ENCODE peak calls at places on chromosome 11, in five cellular contexts. One of them, this sample, is unnamed.

GRCh38 chr11:27183672-27184457 is 143.2 kb downstream of the BBOX1 start:
- DNase-seq in foreskin fibroblast: peak; percentile 79
- DNase-seq in PC-9: peak; percentile 33
- DNase-seq in activated CD4-positive, alpha-beta T cell treated with anti-CD3 and anti-CD28 coated beads, Interleukin-2, amount 10 ng/mL, durations not matched to agents 7 days and 5 days: peak; percentile 46
- DNase-seq in skeletal muscle cell: no peak
- DNase-seq in this sample: peak; percentile 42

GRCh38 chr11:35511666-35512065 is 13.8 kb downstream of the PAMR1 start:
- DNase-seq in PC-9: peak; percentile 13
- DNase-seq in foreskin fibroblast: peak; percentile 89
- DNase-seq in activated CD4-positive, alpha-beta T cell treated with anti-CD3 and anti-CD28 coated beads, Interleukin-2, amount 10 ng/mL, durations not matched to agents 7 days and 5 days: no peak
- DNase-seq in skeletal muscle cell: peak; percentile 60
- DNase-seq in this sample: no peak

GRCh38 chr11:111283945-111284481 is 14.3 kb upstream of the POU2AF3 start:
- DNase-seq in PC-9: no peak
- DNase-seq in activated CD4-positive, alpha-beta T cell treated with anti-CD3 and anti-CD28 coated beads, Interleukin-2, amount 10 ng/mL, durations not matched to agents 7 days and 5 days: no peak
- DNase-seq in skeletal muscle cell: peak; percentile 25
- DNase-seq in foreskin fibroblast: peak; percentile 13
- DNase-seq in this sample: no peak

GRCh38 chr11:8717876-8718753 is 35.5 kb downstream of the RPL27A start:
- DNase-seq in PC-9: peak; percentile 57
- DNase-seq in activated CD4-positive, alpha-beta T cell treated with anti-CD3 and anti-CD28 coated beads, Interleukin-2, amount 10 ng/mL, durations not matched to agents 7 days and 5 days: no peak
- DNase-seq in foreskin fibroblast: peak; percentile 88
- DNase-seq in skeletal muscle cell: peak; percentile 91
- DNase-seq in this sample: no peak

GRCh38 chr11:102240502-102240901 is 76.8 kb upstream of the BIRC3 start:
- DNase-seq in activated CD4-positive, alpha-beta T cell treated with anti-CD3 and anti-CD28 coated beads, Interleukin-2, amount 10 ng/mL, durations not matched to agents 7 days and 5 days: no peak
- DNase-seq in foreskin fibroblast: peak; percentile 61
- DNase-seq in PC-9: no peak
- DNase-seq in skeletal muscle cell: no peak
- DNase-seq in this sample: no peak

GRCh38 chr11:118306556-118306955 is 2.0 kb downstream of the CD3E start:
- DNase-seq in skeletal muscle cell: no peak
- DNase-seq in PC-9: no peak
- DNase-seq in activated CD4-positive, alpha-beta T cell treated with anti-CD3 and anti-CD28 coated beads, Interleukin-2, amount 10 ng/mL, durations not matched to agents 7 days and 5 days: peak; percentile 32
- DNase-seq in foreskin fibroblast: no peak
- DNase-seq in this sample: peak; percentile 56

GRCh38 chr11:63858628-63859550 is 20.0 kb downstream of the MARK2 start:
- DNase-seq in skeletal muscle cell: peak; percentile 64
- DNase-seq in activated CD4-positive, alpha-beta T cell treated with anti-CD3 and anti-CD28 coated beads, Interleukin-2, amount 10 ng/mL, durations not matched to agents 7 days and 5 days: no peak
- DNase-seq in PC-9: no peak
- DNase-seq in foreskin fibroblast: peak; percentile 81
- DNase-seq in this sample: no peak

GRCh38 chr11:114082767-114083181 is 23.3 kb downstream of the ZBTB16 start:
- DNase-seq in skeletal muscle cell: no peak
- DNase-seq in foreskin fibroblast: no peak
- DNase-seq in activated CD4-positive, alpha-beta T cell treated with anti-CD3 and anti-CD28 coated beads, Interleukin-2, amount 10 ng/mL, durations not matched to agents 7 days and 5 days: no peak
- DNase-seq in PC-9: no peak
- DNase-seq in this sample: no peak

GRCh38 chr11:134004406-134005197 is 47.8 kb upstream of the IGSF9B start:
- DNase-seq in activated CD4-positive, alpha-beta T cell treated with anti-CD3 and anti-CD28 coated beads, Interleukin-2, amount 10 ng/mL, durations not matched to agents 7 days and 5 days: no peak
- DNase-seq in PC-9: no peak
- DNase-seq in foreskin fibroblast: no peak
- DNase-seq in skeletal muscle cell: no peak
- DNase-seq in this sample: no peak

GRCh38 chr11:953513-953912 is 27.8 kb downstream of the AP2A2 start:
- DNase-seq in foreskin fibroblast: no peak
- DNase-seq in PC-9: no peak
- DNase-seq in activated CD4-positive, alpha-beta T cell treated with anti-CD3 and anti-CD28 coated beads, Interleukin-2, amount 10 ng/mL, durations not matched to agents 7 days and 5 days: no peak
- DNase-seq in skeletal muscle cell: no peak
- DNase-seq in this sample: no peak

This sample was measured in activated CD8-positive, alpha-beta T cell treated with anti-CD3 and anti-CD28 coated beads, Interleukin-2, amount 10 ng/mL, durations not matched to agents 7 days and 5 days.